ENCODE peak calls at places on chromosomes 7 and 10, in five cellular contexts. D, C, B, M and X are unnamed samples. For H3K36me3, the result is how much of the 10 kb centered on the place peaks cover.

GRCh38 chr10:61981460-61981859 is 80.0 kb downstream of the ARID5B start:
- DNase-seq in D (no peak), C (no peak), B (no peak), M (no peak), X (no peak)

GRCh38 chr10:86682675-86683074 is 14.4 kb downstream of the LDB3 start:
- DNase-seq in D (no peak), C (no peak), B (no peak), M (no peak), X (no peak)

GRCh38 chr7:47690902-47691558 is 109.1 kb upstream of the TNS3 start:
- DNase-seq in D (no peak), C (no peak), B (no peak), M (no peak), X (no peak)

GRCh38 chr7:51058764-51059163 is 257.8 kb downstream of the COBL start:
- DNase-seq in D (no peak), C (no peak), B (no peak), M (no peak), X (no peak)

GRCh38 chr10:72834183-72834825 is 59.2 kb upstream of the OIT3 start:
- DNase-seq in D (no peak), C (peak), B (peak), M (no peak), X (peak)

GRCh38 chr7:44994877-44995554 is 5.0 kb upstream of the CCM2 start:
- DNase-seq in D (no peak), C (no peak), B (no peak), M (no peak), X (no peak)

GRCh38 chr7:85191383-85191782 is 4.5 kb upstream of the SEMA3D start:
- DNase-seq in D (no peak), C (peak), B (no peak), M (no peak), X (no peak)

GRCh38 chr7:97859606-97860204 is 12.5 kb downstream of the ASNS start:
- DNase-seq in D (no peak), C (no peak), B (no peak), M (no peak), X (no peak)

GRCh38 chr7:134782121-134782623 is 2.7 kb downstream of the CALD1 start:
- DNase-seq in D (no peak), C (no peak), B (no peak), M (no peak), X (no peak)

GRCh38 chr7:73717991-73718405 is 1.5 kb downstream of the STX1A start:
- DNase-seq in D (no peak), C (peak), B (no peak), M (no peak), X (no peak)

GRCh38 chr7:94367940-94368339 is 26.8 kb upstream of the COL1A2 start:
- DNase-seq in D (no peak), C (no peak), B (no peak), M (no peak), X (no peak)

GRCh38 chr7:150962743-150963399 is 15.2 kb downstream of the KCNH2 start:
- DNase-seq in D (peak), C (no peak), B (no peak), M (peak), X (no peak)

GRCh38 chr10:79104264-79104954 is 35.6 kb downstream of the ZMIZ1 start:
- DNase-seq in D (no peak), C (no peak), B (no peak), M (no peak), X (no peak)

GRCh38 chr7:137667633-137668387 is 179.0 kb downstream of the DGKI start:
- DNase-seq in D (no peak), C (no peak), B (no peak), M (no peak), X (no peak)

GRCh38 chr10:114767589-114768393 is 53.8 kb upstream of the FHIP2A start:
- DNase-seq in D (peak), C (no peak), B (peak), M (peak), X (no peak)

GRCh38 chr10:103699611-103700435 is 155.6 kb downstream of the SH3PXD2A start:
- DNase-seq in D (no peak), C (no peak), B (no peak), M (no peak), X (no peak)

GRCh38 chr7:326273-326672 is 36.3 kb downstream of the FOXL3 start:
- DNase-seq in D (peak), C (no peak), B (no peak), M (no peak), X (no peak)

GRCh38 chr10:63759335-63759734 is 238.1 kb downstream of the REEP3 start:
- DNase-seq in D (no peak), C (no peak), B (no peak), M (no peak), X (no peak)

GRCh38 chr10:63758080-63758479 is 236.9 kb downstream of the REEP3 start:
- DNase-seq in D (no peak), C (no peak), B (no peak), M (no peak), X (no peak)

GRCh38 chr10:63760034-63760707 is 239.0 kb downstream of the REEP3 start:
- DNase-seq in D (no peak), C (no peak), B (no peak), M (no peak), X (no peak)

GRCh38 chr10:63761243-63761642 is 240.0 kb downstream of the REEP3 start:
- DNase-seq in D (no peak), C (no peak), B (no peak), M (no peak), X (no peak)

GRCh38 chr10:63760708-63761047 is 239.5 kb downstream of the REEP3 start:
- DNase-seq in D (no peak), C (no peak), B (no peak), M (no peak), X (no peak)
- H3K27ac ChIP-seq in D (no peak), C (no peak), B (no peak), M (no peak), X (no peak)

GRCh38 chr10:125766511-125766910 is 9.1 kb downstream of the MMP21 start:
- DNase-seq in D (no peak), C (no peak), B (no peak), M (no peak), X (no peak)
- H3K36me3 ChIP-seq in D (under half), C (under half), B (under half), M (under half), X (under half)

GRCh38 chr7:2405201-2405600 is 1.8 kb downstream of the CHST12 start:
- DNase-seq in D (no peak), C (no peak), B (no peak), M (no peak), X (no peak)

GRCh38 chr7:2403014-2403717 is at the start of gene CHST12:
- DNase-seq in D (peak), C (peak), B (peak), M (peak), X (peak)

GRCh38 chr7:2403718-2404648 is 572 bp downstream of the CHST12 start:
- DNase-seq in D (no peak), C (no peak), B (no peak), M (no peak), X (no peak)

GRCh38 chr7:2404714-2405119 is 1.3 kb downstream of the CHST12 start:
- DNase-seq in D (no peak), C (no peak), B (no peak), M (no peak), X (no peak)

GRCh38 chr7:2402687-2403013 is 761 bp upstream of the CHST12 start:
- DNase-seq in D (no peak), C (no peak), B (no peak), M (no peak), X (no peak)
- H3K27ac ChIP-seq in D (peak), C (no peak), B (no peak), M (peak), X (peak)

GRCh38 chr10:71284544-71285179 is 34.4 kb upstream of the SLC29A3 start:
- DNase-seq in D (no peak), C (no peak), B (no peak), M (no peak), X (no peak)
- H3K36me3 ChIP-seq in D (half or more), C (under half), B (under half), M (under half), X (under half)

GRCh38 chr10:128472196-128472595 is 346.0 kb upstream of the MKI67 start:
- DNase-seq in D (no peak), C (no peak), B (no peak), M (no peak), X (no peak)

GRCh38 chr10:128476845-128477244 is 350.6 kb upstream of the MKI67 start:
- DNase-seq in D (no peak), C (no peak), B (no peak), M (no peak), X (no peak)

GRCh38 chr10:128473396-128473795 is 347.2 kb upstream of the MKI67 start:
- DNase-seq in D (no peak), C (no peak), B (no peak), M (no peak), X (no peak)

GRCh38 chr10:128474571-128474970 is 348.3 kb upstream of the MKI67 start:
- DNase-seq in D (no peak), C (no peak), B (no peak), M (no peak), X (no peak)

DNA sequence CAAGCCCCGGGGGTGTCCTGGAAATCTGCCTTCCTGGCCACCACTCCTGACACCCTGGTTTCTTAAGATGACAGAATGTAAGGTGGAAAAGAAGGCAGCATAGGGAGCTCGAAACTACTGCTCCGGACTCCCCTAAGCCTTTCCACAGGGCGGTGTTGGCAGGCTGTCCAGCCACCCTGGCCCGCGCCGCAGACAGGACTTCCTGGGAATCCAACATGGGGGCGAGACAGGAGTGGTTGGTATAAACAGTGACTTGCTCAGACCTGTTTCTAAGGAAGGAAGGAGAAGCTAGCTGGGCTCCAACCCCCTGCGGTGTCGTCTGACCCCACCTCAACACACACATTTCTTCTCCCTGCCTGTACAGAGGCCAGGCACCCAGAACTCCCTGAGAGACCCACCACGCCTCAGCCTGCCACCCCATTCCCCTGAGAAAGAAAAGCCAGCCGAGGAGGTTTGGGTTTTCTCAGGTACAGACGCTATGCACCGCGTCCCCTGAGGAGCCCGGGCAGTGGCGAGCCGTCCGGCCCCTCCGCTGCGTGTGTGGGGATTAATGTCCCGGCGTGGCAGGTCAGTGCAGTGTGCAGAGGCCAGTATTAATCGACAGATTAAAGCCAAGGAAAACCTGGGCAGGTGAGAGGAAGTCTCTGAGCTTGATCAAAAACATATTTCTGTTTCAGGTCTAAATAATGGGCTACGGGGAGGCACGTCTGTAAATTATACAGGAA is 349.6 kb upstream of the MKI67 start:
- DNase-seq in D (no peak), C (no peak), B (no peak), M (no peak), X (no peak)
- H3K27ac ChIP-seq in D (no peak), C (no peak), B (no peak), M (no peak), X (no peak)

DNA sequence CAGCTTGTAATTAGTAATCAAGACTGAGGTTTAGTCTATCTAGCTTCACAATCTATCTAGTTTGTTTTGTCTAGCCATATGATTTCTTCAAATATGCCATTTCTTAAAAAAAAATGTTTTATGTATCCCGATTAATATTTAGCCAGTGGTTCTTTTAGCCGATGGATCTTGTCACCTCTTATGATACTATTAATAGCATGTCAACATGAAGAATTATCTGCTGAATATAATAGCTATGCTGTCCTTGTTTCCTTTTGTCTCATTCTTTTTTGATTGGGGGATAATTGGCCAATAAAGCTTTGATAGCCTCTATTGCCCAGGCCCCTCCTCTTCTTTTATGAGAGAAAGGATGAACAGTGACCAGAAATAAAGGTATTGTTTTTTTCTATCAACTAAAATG is 32.8 kb downstream of the PTEN start:
- DNase-seq in D (no peak), C (no peak), B (no peak), M (no peak), X (no peak)
- H3K36me3 ChIP-seq in D (under half), C (under half), B (under half), M (under half), X (under half)

GRCh38 chr7:99042957-99043356 is 101.0 kb downstream of the SMURF1 start:
- DNase-seq in D (no peak), C (no peak), B (no peak), M (no peak), X (no peak)
- H3K27ac ChIP-seq in D (no peak), C (no peak), B (no peak), M (no peak), X (no peak)